ENCODE peak calls at places on chromosomes 7 and 10, in five cellular contexts. N is aorta; L is mammary epithelial cell; M is CD4-positive, alpha-beta T cell; U is keratinocyte. Q is an unnamed sample.

GRCh38 chr7:92747041-92747835 is 89.1 kb downstream of the CDK6 start:
- DNase-seq in M (no peak), U (no peak), N (no peak), L (peak), Q (no peak)

GRCh38 chr10:73136627-73137026 is 26.4 kb downstream of the NUDT13 start:
- DNase-seq in N (no peak), M (no peak), U (no peak), L (no peak), Q (no peak)

GRCh38 chr10:132808568-132809236 is 22.8 kb upstream of the NKX6-2 start:
- DNase-seq in M (no peak), U (no peak), N (peak), L (no peak), Q (no peak)

GRCh38 chr10:127450644-127451043 is 98.5 kb upstream of the NPS start:
- DNase-seq in N (no peak), M (no peak), U (no peak), L (no peak), Q (no peak)

GRCh38 chr10:116849271-116850057 is at the start of gene ENO4:
- DNase-seq in U (peak), M (no peak), L (peak), N (peak), Q (peak)

GRCh38 chr7:34067406-34067805 is 162.1 kb downstream of the BMPER start:
- DNase-seq in M (no peak), U (no peak), N (no peak), L (no peak), Q (no peak)

GRCh38 chr10:59839576-59839975 is 66.8 kb downstream of the CCDC6 start:
- DNase-seq in M (no peak), U (no peak), N (no peak), L (peak), Q (no peak)

GRCh38 chr7:78530351-78530750 is 731.8 kb downstream of the PHTF2 start:
- DNase-seq in U (no peak), N (no peak), M (no peak), L (peak), Q (peak)

GRCh38 chr10:74394416-74394969 is 243.5 kb downstream of the ADK start:
- DNase-seq in U (no peak), N (no peak), M (no peak), L (no peak), Q (no peak)

GRCh38 chr7:29987821-29988317 is 1.7 kb downstream of the SCRN1 start:
- DNase-seq in M (no peak), N (no peak), L (peak), U (peak), Q (peak)

GRCh38 chr7:94908204-94909022 is 1.0 kb downstream of the PPP1R9A start:
- DNase-seq in M (no peak), U (no peak), L (no peak), N (peak), Q (no peak)

GRCh38 chr10:86599729-86600128 is 54.6 kb upstream of the OPN4 start:
- DNase-seq in M (no peak), U (no peak), N (no peak), L (no peak), Q (no peak)

GRCh38 chr7:44969701-44970494 is 8.9 kb downstream of the MYO1G start:
- DNase-seq in L (no peak), M (no peak), N (peak), U (no peak), Q (no peak)

GRCh38 chr10:35827783-35828182 is 185.7 kb upstream of the FZD8 start:
- DNase-seq in U (no peak), N (no peak), M (no peak), L (no peak), Q (no peak)

GRCh38 chr10:77411805-77412204 is 225.8 kb downstream of the KCNMA1 start:
- DNase-seq in M (no peak), L (no peak), U (no peak), N (no peak), Q (no peak)

GRCh38 chr10:117550599-117551321 is 8.2 kb downstream of the EMX2 start:
- DNase-seq in L (no peak), N (peak), U (no peak), M (no peak), Q (no peak)

GRCh38 chr10:34732926-34733325 is 82.2 kb downstream of the PARD3 start:
- DNase-seq in N (no peak), M (no peak), L (peak), U (no peak), Q (no peak)

GRCh38 chr7:101362334-101363195 is at the start of gene COL26A1:
- DNase-seq in N (peak), U (no peak), M (peak), L (no peak), Q (no peak)

GRCh38 chr10:73086816-73087215 is 9.8 kb downstream of the P4HA1 start:
- DNase-seq in M (no peak), L (no peak), N (no peak), U (no peak), Q (no peak)

GRCh38 chr7:70595741-70596574 is 536.0 kb upstream of the GALNT17 start:
- DNase-seq in L (peak), M (no peak), N (no peak), U (no peak), Q (no peak)

GRCh38 chr7:134589491-134589941 is 40.6 kb downstream of the AKR1B15 start:
- DNase-seq in N (no peak), L (peak), M (no peak), U (no peak), Q (no peak)

GRCh38 chr7:82593780-82594179 is 150.2 kb upstream of the CACNA2D1 start:
- DNase-seq in L (peak), U (peak), N (no peak), M (no peak), Q (peak)

GRCh38 chr7:43572516-43573049 is 10.3 kb upstream of the STK17A start:
- DNase-seq in U (peak), N (peak), M (no peak), L (peak), Q (peak)

GRCh38 chr7:70189261-70189660 is 591.0 kb downstream of the AUTS2 start:
- DNase-seq in N (no peak), M (no peak), U (no peak), L (no peak), Q (no peak)

GRCh38 chr7:87398441-87398840 is 53.0 kb downstream of the CROT start:
- DNase-seq in U (peak), N (no peak), M (no peak), L (peak), Q (peak)

GRCh38 chr10:30493609-30494530 is 59.9 kb downstream of the MAP3K8 start:
- DNase-seq in M (no peak), L (peak), U (no peak), N (peak), Q (peak)

GRCh38 chr7:92427193-92427592 is 20.1 kb upstream of the GATAD1 start:
- DNase-seq in L (no peak), U (no peak), M (no peak), N (no peak), Q (no peak)

GRCh38 chr7:22845221-22845844 is 22.7 kb upstream of the TOMM7 start:
- DNase-seq in N (no peak), L (peak), M (no peak), U (no peak), Q (no peak)

GRCh38 chr10:42951486-42952251 is 125.2 kb upstream of the RET start:
- DNase-seq in M (no peak), L (no peak), N (no peak), U (no peak), Q (no peak)

GRCh38 chr7:111086532-111086931 is 4.4 kb upstream of the LRRN3 start:
- DNase-seq in U (no peak), M (no peak), L (no peak), N (no peak), Q (no peak)

GRCh38 chr10:87915406-87915805 is 52.0 kb downstream of the PTEN start:
- DNase-seq in M (no peak), L (no peak), U (no peak), N (no peak), Q (no peak)

GRCh38 chr10:125985557-125986246 is 89.3 kb downstream of the FANK1 start:
- DNase-seq in U (no peak), L (no peak), N (no peak), M (no peak), Q (no peak)

GRCh38 chr10:68276224-68276623 is 44.3 kb upstream of the ATOH7 start:
- DNase-seq in U (no peak), M (no peak), N (no peak), L (no peak), Q (no peak)

GRCh38 chr10:68275600-68276126 is 43.8 kb upstream of the ATOH7 start:
- DNase-seq in L (no peak), M (no peak), N (no peak), U (no peak), Q (no peak)

GRCh38 chr10:68269562-68269961 is 37.6 kb upstream of the ATOH7 start:
- DNase-seq in L (no peak), N (no peak), U (no peak), M (no peak), Q (no peak)

GRCh38 chr10:68272833-68273232 is 40.9 kb upstream of the ATOH7 start:
- DNase-seq in L (no peak), U (no peak), N (no peak), M (no peak), Q (no peak)

DNA sequence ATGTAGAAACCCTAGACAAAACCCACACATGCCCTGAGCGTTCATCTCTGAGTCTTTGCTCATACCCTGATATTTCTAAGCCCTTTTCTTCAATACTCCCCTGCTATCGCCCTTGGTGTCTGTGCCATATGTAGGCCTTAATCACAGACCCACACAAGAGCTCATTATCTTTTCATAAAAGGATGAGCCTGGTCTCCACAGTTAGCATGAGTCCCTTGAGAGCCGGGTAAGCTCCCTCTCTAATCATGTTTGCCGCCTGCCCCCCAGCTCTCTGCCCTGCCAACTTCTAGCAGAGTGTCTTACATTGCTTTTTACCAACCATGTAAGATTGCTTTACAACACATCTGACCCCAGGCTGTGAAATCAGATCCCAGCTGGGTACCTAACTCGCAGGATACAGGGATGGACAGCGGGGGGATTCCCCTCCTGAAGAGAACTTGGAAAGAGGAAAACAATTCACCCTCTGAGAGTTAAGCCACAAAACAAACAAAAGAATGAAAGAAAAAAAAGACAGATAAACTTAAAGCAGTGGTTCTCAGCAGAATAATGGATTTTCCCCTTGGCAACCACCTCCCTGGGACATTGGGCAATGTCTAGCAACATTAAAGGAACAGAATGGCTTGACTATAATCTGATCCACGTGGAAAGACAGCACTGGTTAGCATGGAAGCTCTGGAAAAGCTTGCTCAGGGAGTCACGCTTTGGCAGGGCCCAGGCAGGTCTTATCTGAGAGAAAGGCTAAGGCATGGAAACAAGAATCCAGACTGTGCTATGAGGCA is 39.4 kb upstream of the ATOH7 start:
- DNase-seq in U (no peak), M (no peak), L (no peak), N (no peak), Q (no peak)
- H3K27ac ChIP-seq in U (no peak), M (no peak), L (no peak), N (no peak), Q (no peak)

DNA sequence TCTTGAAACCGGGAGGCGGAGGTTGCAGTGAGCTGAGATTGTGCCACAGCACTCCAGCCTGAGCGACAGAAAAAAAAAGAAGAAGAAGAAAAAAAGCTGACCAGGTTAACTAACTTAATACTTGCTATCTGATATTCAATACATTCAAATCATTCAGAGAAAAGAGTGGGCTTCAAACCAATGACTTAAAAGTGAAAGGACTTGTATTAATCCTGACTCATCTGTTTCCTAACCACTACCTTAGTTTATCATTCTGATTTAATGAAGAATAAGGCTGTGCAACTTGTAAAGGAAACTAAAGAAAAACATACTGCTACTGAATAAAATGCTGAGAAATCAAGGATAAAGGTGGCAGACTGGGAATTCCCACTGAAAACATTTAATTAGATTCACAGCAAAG is 128.4 kb downstream of the NRBF2 start:
- DNase-seq in U (no peak), M (no peak), N (no peak), L (no peak), Q (no peak)
- H3K27ac ChIP-seq in U (no peak), M (no peak), N (no peak), L (no peak), Q (no peak)

GRCh38 chr7:99453105-99453504 is 12.9 kb downstream of the ATP5MF start:
- DNase-seq in L (no peak), M (no peak), U (no peak), N (no peak), Q (no peak)

GRCh38 chr7:99456288-99456687 is 9.7 kb downstream of the ATP5MF start:
- DNase-seq in M (no peak), N (no peak), U (no peak), L (no peak), Q (no peak)

GRCh38 chr7:99457050-99457645 is 8.8 kb downstream of the ATP5MF start:
- DNase-seq in L (no peak), M (no peak), N (no peak), U (no peak), Q (no peak)

GRCh38 chr7:99457646-99458493 is 8.1 kb downstream of the ATP5MF start:
- DNase-seq in L (no peak), M (no peak), N (no peak), U (no peak), Q (no peak)

GRCh38 chr7:99455874-99456273 is 10.1 kb downstream of the ATP5MF start:
- DNase-seq in N (no peak), U (no peak), M (no peak), L (no peak), Q (no peak)
- H3K27ac ChIP-seq in N (no peak), U (no peak), M (no peak), L (no peak), Q (no peak)

DNA sequence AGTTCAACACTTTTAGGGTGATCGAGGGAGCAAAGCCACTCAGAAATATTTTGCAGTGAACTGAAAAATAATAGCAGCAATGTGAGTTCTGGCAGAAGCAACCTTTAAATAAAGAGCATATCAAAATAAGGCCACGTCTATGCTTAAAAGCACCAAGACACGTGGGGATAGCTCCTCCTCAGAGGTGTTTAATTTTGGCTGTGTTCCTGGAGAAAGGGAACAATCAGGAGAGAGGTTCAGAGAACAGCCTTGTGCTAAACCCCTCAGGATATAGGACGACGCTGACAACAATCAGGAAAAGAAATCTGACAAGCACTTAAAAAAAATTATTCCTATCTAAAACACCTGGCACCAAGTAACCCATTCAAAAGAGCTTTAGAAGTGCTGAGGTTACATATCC is 471.9 kb upstream of the CELF2 start:
- DNase-seq in U (no peak), M (no peak), L (no peak), N (no peak), Q (no peak)
- H3K27ac ChIP-seq in U (no peak), M (no peak), L (no peak), N (no peak), Q (no peak)

GRCh38 chr10:124523886-124524285 is 62.3 kb downstream of the LHPP start:
- DNase-seq in M (no peak), U (no peak), N (no peak), L (no peak), Q (no peak)
- H3K27ac ChIP-seq in M (no peak), U (no peak), N (no peak), L (no peak), Q (no peak)

GRCh38 chr10:95235676-95236067 is 41.6 kb downstream of the ACSM6 start:
- DNase-seq in M (no peak), N (no peak), U (no peak), L (no peak), Q (no peak)
- H3K27ac ChIP-seq in M (no peak), N (no peak), U (peak), L (peak), Q (peak)

GRCh38 chr10:1328409-1328808 is 272.2 kb downstream of the WDR37 start:
- DNase-seq in U (no peak), N (no peak), M (no peak), L (no peak), Q (no peak)
- H3K27ac ChIP-seq in U (no peak), N (no peak), M (no peak), L (no peak), Q (no peak)

GRCh38 chr10:27997865-27998177 is 1.1 kb downstream of the ODAD2 start:
- DNase-seq in L (no peak), N (no peak), M (no peak), U (no peak), Q (no peak)
- H3K27ac ChIP-seq in L (no peak), N (no peak), M (no peak), U (no peak), Q (no peak)

DNA sequence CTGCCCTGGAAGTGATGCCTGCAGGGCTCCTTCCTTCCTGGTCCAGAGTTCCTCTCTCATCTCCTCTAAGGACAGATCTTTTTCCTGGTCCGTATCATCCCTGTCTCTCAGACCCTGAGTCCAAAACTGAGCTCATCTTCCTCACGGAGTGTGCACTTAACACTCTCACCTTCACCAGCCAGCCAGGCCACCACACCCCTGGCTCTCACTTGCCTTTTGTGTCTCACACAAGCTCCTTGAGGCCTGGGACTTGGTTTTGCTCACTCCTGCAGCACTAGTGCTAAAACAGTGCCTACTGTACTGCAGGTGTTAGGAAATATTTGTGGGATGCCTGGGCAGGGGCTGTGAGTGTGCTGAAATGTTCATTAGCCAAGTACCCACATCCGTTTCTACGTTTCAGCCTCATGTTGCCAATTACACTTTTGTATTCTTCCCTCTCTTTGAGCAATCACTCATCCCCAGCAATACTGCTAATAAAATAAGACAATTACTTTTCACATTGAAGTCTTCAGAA is 21.4 kb upstream of the PARP12 start:
- DNase-seq in L (no peak), M (no peak), N (no peak), U (no peak), Q (no peak)
- H3K27ac ChIP-seq in L (no peak), M (no peak), N (no peak), U (no peak), Q (no peak)

Q was measured in epithelial cell of prostate.